ENCODE peak calls at places on chromosomes 4 and X, in ten cellular contexts. One of them, this sample, is unnamed.
A peak's percentile ranks its signal among the peaks of the same experiment; 100 is the strongest.

GRCh38 chrX:40343319-40343718 is 237.5 kb upstream of the ATP6AP2 start:
- DNase-seq in NCI-H187 treated with DMSO at 0.1 percent for 48 hours: no peak
- DNase-seq in mucosa of gallbladder: no peak
- DNase-seq in EL: no peak
- DNase-seq in dermis microvascular lymphatic vessel endothelial cell: no peak
- DNase-seq in ovary: no peak
- DNase-seq in lower lobe of right lung: no peak
- DNase-seq in neural crest cell: no peak
- DNase-seq in globus pallidus: no peak
- DNase-seq in brain microvascular endothelial cell: no peak
- DNase-seq in this sample: no peak

GRCh38 chr4:175784986-175785525 is 27.0 kb downstream of the GPM6A start:
- DNase-seq in NCI-H187 treated with DMSO at 0.1 percent for 48 hours: no peak
- DNase-seq in mucosa of gallbladder: no peak
- DNase-seq in EL: no peak
- DNase-seq in dermis microvascular lymphatic vessel endothelial cell: no peak
- DNase-seq in ovary: no peak
- DNase-seq in lower lobe of right lung: no peak
- DNase-seq in neural crest cell: no peak
- DNase-seq in globus pallidus: no peak
- DNase-seq in brain microvascular endothelial cell: no peak
- DNase-seq in this sample: no peak

GRCh38 chr4:186037692-186038658 is 31.0 kb upstream of the TLR3 start:
- DNase-seq in NCI-H187 treated with DMSO at 0.1 percent for 48 hours: no peak
- DNase-seq in mucosa of gallbladder: peak; percentile 78
- DNase-seq in EL: peak; percentile 63
- DNase-seq in dermis microvascular lymphatic vessel endothelial cell: peak; percentile 81
- DNase-seq in ovary: no peak
- DNase-seq in lower lobe of right lung: no peak
- DNase-seq in neural crest cell: peak; percentile 61
- DNase-seq in globus pallidus: peak; percentile 79
- DNase-seq in brain microvascular endothelial cell: peak; percentile 73
- DNase-seq in this sample: no peak

GRCh38 chr4:7595883-7596535 is 161.3 kb upstream of the PSAPL1 start:
- DNase-seq in NCI-H187 treated with DMSO at 0.1 percent for 48 hours: no peak
- DNase-seq in mucosa of gallbladder: no peak
- DNase-seq in EL: no peak
- DNase-seq in dermis microvascular lymphatic vessel endothelial cell: no peak
- DNase-seq in ovary: no peak
- DNase-seq in lower lobe of right lung: no peak
- DNase-seq in neural crest cell: no peak
- DNase-seq in globus pallidus: no peak
- DNase-seq in brain microvascular endothelial cell: no peak
- DNase-seq in this sample: no peak

GRCh38 chr4:121656269-121656641 is 40.5 kb downstream of the ANXA5 start:
- DNase-seq in NCI-H187 treated with DMSO at 0.1 percent for 48 hours: no peak
- DNase-seq in mucosa of gallbladder: peak; percentile 58
- DNase-seq in EL: peak; percentile 60
- DNase-seq in dermis microvascular lymphatic vessel endothelial cell: peak; percentile 87
- DNase-seq in ovary: peak; percentile 35
- DNase-seq in lower lobe of right lung: peak; percentile 51
- DNase-seq in neural crest cell: peak; percentile 21
- DNase-seq in globus pallidus: peak; percentile 31
- DNase-seq in brain microvascular endothelial cell: peak; percentile 85
- DNase-seq in this sample: no peak

GRCh38 chrX:134374910-134375309 is 85.1 kb upstream of the HPRT1 start:
- DNase-seq in NCI-H187 treated with DMSO at 0.1 percent for 48 hours: no peak
- DNase-seq in mucosa of gallbladder: no peak
- DNase-seq in EL: no peak
- DNase-seq in dermis microvascular lymphatic vessel endothelial cell: no peak
- DNase-seq in ovary: no peak
- DNase-seq in lower lobe of right lung: no peak
- DNase-seq in neural crest cell: no peak
- DNase-seq in globus pallidus: no peak
- DNase-seq in brain microvascular endothelial cell: no peak
- DNase-seq in this sample: no peak

GRCh38 chr4:124318292-124318691 is 394.2 kb downstream of the ANKRD50 start:
- DNase-seq in NCI-H187 treated with DMSO at 0.1 percent for 48 hours: no peak
- DNase-seq in mucosa of gallbladder: no peak
- DNase-seq in EL: no peak
- DNase-seq in dermis microvascular lymphatic vessel endothelial cell: no peak
- DNase-seq in ovary: no peak
- DNase-seq in lower lobe of right lung: no peak
- DNase-seq in neural crest cell: no peak
- DNase-seq in globus pallidus: no peak
- DNase-seq in brain microvascular endothelial cell: no peak
- DNase-seq in this sample: no peak

GRCh38 chrX:56000169-56000568 is 232.0 kb upstream of the KLF8 start:
- DNase-seq in NCI-H187 treated with DMSO at 0.1 percent for 48 hours: no peak
- DNase-seq in mucosa of gallbladder: no peak
- DNase-seq in EL: no peak
- DNase-seq in dermis microvascular lymphatic vessel endothelial cell: peak; percentile 11
- DNase-seq in ovary: no peak
- DNase-seq in lower lobe of right lung: no peak
- DNase-seq in neural crest cell: no peak
- DNase-seq in globus pallidus: no peak
- DNase-seq in brain microvascular endothelial cell: no peak
- DNase-seq in this sample: no peak

GRCh38 chr4:3880595-3881120 is 114.5 kb downstream of the ADRA2C start:
- DNase-seq in NCI-H187 treated with DMSO at 0.1 percent for 48 hours: no peak
- DNase-seq in mucosa of gallbladder: peak; percentile 74
- DNase-seq in EL: peak; percentile 53
- DNase-seq in dermis microvascular lymphatic vessel endothelial cell: peak; percentile 63
- DNase-seq in ovary: peak; percentile 41
- DNase-seq in lower lobe of right lung: peak; percentile 74
- DNase-seq in neural crest cell: peak; percentile 89
- DNase-seq in globus pallidus: peak; percentile 28
- DNase-seq in brain microvascular endothelial cell: peak; percentile 39
- DNase-seq in this sample: peak; percentile 54

GRCh38 chr4:70023218-70023617 is 5.0 kb upstream of the HTN3 start:
- DNase-seq in NCI-H187 treated with DMSO at 0.1 percent for 48 hours: no peak
- DNase-seq in mucosa of gallbladder: no peak
- DNase-seq in EL: no peak
- DNase-seq in dermis microvascular lymphatic vessel endothelial cell: no peak
- DNase-seq in ovary: no peak
- DNase-seq in lower lobe of right lung: no peak
- DNase-seq in neural crest cell: no peak
- DNase-seq in globus pallidus: no peak
- DNase-seq in brain microvascular endothelial cell: no peak
- DNase-seq in this sample: no peak

This sample was measured in NCI-H2107.